ENCODE peak calls at places on chromosomes 3 and 15, in five cellular contexts. One of them, this sample, is unnamed. For H3K4me1, the result is how much of the 10 kb centered on the place peaks cover.

GRCh38 chr15:96408591-96409183 is 78.2 kb downstream of the NR2F2 start:
- DNase-seq in IMR-90: no peak
- DNase-seq in neural progenitor cell: no peak
- DNase-seq in PC-9: no peak
- DNase-seq in sigmoid colon: no peak
- DNase-seq in this sample: no peak

GRCh38 chr3:179653106-179653776 is 401 bp downstream of the USP13 start:
- DNase-seq in IMR-90: peak
- DNase-seq in neural progenitor cell: peak
- DNase-seq in PC-9: peak
- DNase-seq in sigmoid colon: peak
- DNase-seq in this sample: peak

GRCh38 chr3:149554826-149555225 is 80.3 kb downstream of the TM4SF4 start:
- DNase-seq in sigmoid colon: no peak
- DNase-seq in IMR-90: peak
- DNase-seq in PC-9: peak
- DNase-seq in neural progenitor cell: no peak
- DNase-seq in this sample: peak

GRCh38 chr3:94440767-94441493 is 378.1 kb downstream of the NSUN3 start:
- DNase-seq in neural progenitor cell: no peak
- DNase-seq in IMR-90: peak
- DNase-seq in sigmoid colon: no peak
- DNase-seq in PC-9: no peak
- DNase-seq in this sample: no peak

GRCh38 chr3:65005481-65005880 is 317.7 kb upstream of the ADAMTS9 start:
- DNase-seq in sigmoid colon: no peak
- DNase-seq in IMR-90: peak
- DNase-seq in neural progenitor cell: no peak
- DNase-seq in PC-9: no peak
- DNase-seq in this sample: no peak

GRCh38 chr15:75348034-75348562 is 1.3 kb downstream of the NEIL1 start:
- DNase-seq in neural progenitor cell: peak
- DNase-seq in IMR-90: no peak
- DNase-seq in PC-9: no peak
- DNase-seq in sigmoid colon: no peak
- DNase-seq in this sample: no peak

GRCh38 chr15:72033711-72034110 is 84.2 kb downstream of the MYO9A start:
- DNase-seq in PC-9: no peak
- DNase-seq in IMR-90: peak
- DNase-seq in neural progenitor cell: no peak
- DNase-seq in sigmoid colon: no peak
- DNase-seq in this sample: no peak

GRCh38 chr3:132347095-132347494 is 29.9 kb downstream of the ACP3 start:
- DNase-seq in sigmoid colon: no peak
- DNase-seq in PC-9: peak
- DNase-seq in IMR-90: no peak
- DNase-seq in neural progenitor cell: no peak
- DNase-seq in this sample: no peak

GRCh38 chr15:28098766-28099554 is at the start of gene OCA2:
- DNase-seq in IMR-90: peak
- DNase-seq in PC-9: no peak
- DNase-seq in sigmoid colon: peak
- DNase-seq in neural progenitor cell: peak
- DNase-seq in this sample: peak

GRCh38 chr3:65888980-65889706 is 149.6 kb downstream of the MAGI1 start:
- DNase-seq in neural progenitor cell: no peak
- DNase-seq in sigmoid colon: no peak
- DNase-seq in IMR-90: peak
- DNase-seq in PC-9: peak
- DNase-seq in this sample: no peak

GRCh38 chr15:31792611-31793199 is 237.6 kb upstream of the CHRNA7 start:
- DNase-seq in neural progenitor cell: no peak
- DNase-seq in IMR-90: no peak
- DNase-seq in sigmoid colon: no peak
- DNase-seq in PC-9: no peak
- DNase-seq in this sample: no peak

GRCh38 chr3:13650210-13651056 is 101.5 kb downstream of the FBLN2 start:
- DNase-seq in IMR-90: peak
- DNase-seq in neural progenitor cell: peak
- DNase-seq in sigmoid colon: peak
- DNase-seq in PC-9: no peak
- DNase-seq in this sample: peak

GRCh38 chr15:53918180-53919079 is 59.8 kb upstream of the UNC13C start:
- DNase-seq in PC-9: no peak
- DNase-seq in neural progenitor cell: peak
- DNase-seq in IMR-90: no peak
- DNase-seq in sigmoid colon: no peak
- DNase-seq in this sample: no peak

GRCh38 chr3:62481972-62482371 is 108.6 kb upstream of the FEZF2 start:
- DNase-seq in sigmoid colon: no peak
- DNase-seq in IMR-90: no peak
- DNase-seq in neural progenitor cell: no peak
- DNase-seq in PC-9: no peak
- DNase-seq in this sample: no peak

GRCh38 chr15:22954326-22954725 is 25.8 kb downstream of the CYFIP1 start:
- DNase-seq in IMR-90: no peak
- DNase-seq in PC-9: no peak
- DNase-seq in neural progenitor cell: no peak
- DNase-seq in sigmoid colon: peak
- DNase-seq in this sample: no peak

GRCh38 chr3:71541313-71541712 is 42.2 kb downstream of the FOXP1 start:
- DNase-seq in PC-9: no peak
- DNase-seq in IMR-90: peak
- DNase-seq in neural progenitor cell: no peak
- DNase-seq in sigmoid colon: no peak
- DNase-seq in this sample: no peak

GRCh38 chr3:11603628-11604027 is 40.1 kb downstream of the VGLL4 start:
- DNase-seq in IMR-90: peak
- DNase-seq in sigmoid colon: peak
- DNase-seq in neural progenitor cell: no peak
- DNase-seq in PC-9: no peak
- DNase-seq in this sample: no peak

GRCh38 chr3:2024037-2024436 is 74.6 kb upstream of the CNTN4 start:
- DNase-seq in neural progenitor cell: no peak
- DNase-seq in IMR-90: no peak
- DNase-seq in PC-9: no peak
- DNase-seq in sigmoid colon: no peak
- DNase-seq in this sample: no peak

GRCh38 chr15:58247803-58248503 is 109.8 kb downstream of the AQP9 start:
- DNase-seq in IMR-90: peak
- DNase-seq in PC-9: no peak
- DNase-seq in neural progenitor cell: no peak
- DNase-seq in sigmoid colon: no peak
- DNase-seq in this sample: peak

GRCh38 chr3:153463895-153464294 is 301.9 kb downstream of the RAP2B start:
- DNase-seq in sigmoid colon: no peak
- DNase-seq in IMR-90: no peak
- DNase-seq in PC-9: no peak
- DNase-seq in neural progenitor cell: no peak
- DNase-seq in this sample: no peak

GRCh38 chr15:73631915-73632669 is 1.1 kb downstream of the NPTN start:
- DNase-seq in neural progenitor cell: peak
- DNase-seq in PC-9: no peak
- DNase-seq in IMR-90: peak
- DNase-seq in sigmoid colon: peak
- DNase-seq in this sample: peak

GRCh38 chr15:73924258-73924921 is 1.9 kb upstream of the LOXL1 start:
- DNase-seq in neural progenitor cell: peak
- DNase-seq in PC-9: peak
- DNase-seq in sigmoid colon: no peak
- DNase-seq in IMR-90: peak
- DNase-seq in this sample: no peak

GRCh38 chr3:142931222-142931621 is 32.3 kb downstream of the PAQR9 start:
- DNase-seq in IMR-90: no peak
- DNase-seq in sigmoid colon: no peak
- DNase-seq in neural progenitor cell: no peak
- DNase-seq in PC-9: no peak
- DNase-seq in this sample: no peak

GRCh38 chr3:31880020-31880419 is 101.0 kb downstream of the OSBPL10 start:
- DNase-seq in sigmoid colon: no peak
- DNase-seq in IMR-90: peak
- DNase-seq in neural progenitor cell: no peak
- DNase-seq in PC-9: no peak
- DNase-seq in this sample: no peak
- TF ChIP-seq CTCF in sigmoid colon: no peak
- TF ChIP-seq CTCF in IMR-90: no peak
- TF ChIP-seq CTCF in neural progenitor cell: no peak
- TF ChIP-seq CTCF in PC-9: no peak
- TF ChIP-seq CTCF in this sample: no peak

DNA sequence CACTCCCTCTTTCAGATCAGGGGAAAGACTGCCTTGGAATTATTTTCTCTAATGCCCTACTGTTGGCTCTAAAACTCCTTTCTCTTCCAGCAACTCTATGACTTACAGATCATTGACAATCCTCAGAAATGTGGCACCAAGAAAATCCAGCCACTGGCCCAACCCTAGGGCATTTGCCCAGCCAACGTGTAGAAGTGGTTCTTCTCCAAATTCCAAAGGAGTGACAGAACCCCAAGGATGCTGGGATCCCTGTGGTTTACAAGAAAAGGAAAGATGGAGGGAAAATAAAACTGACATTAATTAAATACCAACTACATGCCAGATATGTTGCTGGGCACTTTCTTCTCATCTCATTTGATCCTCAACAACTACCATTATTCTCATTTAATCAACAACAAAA is 216.0 kb downstream of the NTRK3 start:
- DNase-seq in IMR-90: no peak
- DNase-seq in neural progenitor cell: no peak
- DNase-seq in sigmoid colon: no peak
- DNase-seq in PC-9: no peak
- DNase-seq in this sample: no peak
- H3K4me1 ChIP-seq in IMR-90: under half
- H3K4me1 ChIP-seq in neural progenitor cell: under half
- H3K4me1 ChIP-seq in sigmoid colon: under half
- H3K4me1 ChIP-seq in PC-9: under half
- H3K4me1 ChIP-seq in this sample: under half

GRCh38 chr3:121975702-121976302 is 46.2 kb downstream of the ILDR1 start:
- DNase-seq in sigmoid colon: no peak
- DNase-seq in PC-9: no peak
- DNase-seq in neural progenitor cell: no peak
- DNase-seq in IMR-90: no peak
- DNase-seq in this sample: no peak
- TF ChIP-seq CTCF in sigmoid colon: no peak
- TF ChIP-seq CTCF in PC-9: no peak
- TF ChIP-seq CTCF in neural progenitor cell: no peak
- TF ChIP-seq CTCF in IMR-90: no peak
- TF ChIP-seq CTCF in this sample: no peak

GRCh38 chr15:41791547-41791937 is 17.3 kb downstream of the MAPKBP1 start:
- DNase-seq in sigmoid colon: no peak
- DNase-seq in neural progenitor cell: no peak
- DNase-seq in IMR-90: no peak
- DNase-seq in PC-9: no peak
- DNase-seq in this sample: no peak

GRCh38 chr15:41790169-41790568 is 15.9 kb downstream of the MAPKBP1 start:
- DNase-seq in neural progenitor cell: no peak
- DNase-seq in sigmoid colon: no peak
- DNase-seq in IMR-90: no peak
- DNase-seq in PC-9: no peak
- DNase-seq in this sample: no peak

GRCh38 chr15:41791970-41792637 is 17.8 kb downstream of the MAPKBP1 start:
- DNase-seq in PC-9: no peak
- DNase-seq in sigmoid colon: no peak
- DNase-seq in neural progenitor cell: no peak
- DNase-seq in IMR-90: no peak
- DNase-seq in this sample: no peak

GRCh38 chr15:41789662-41790061 is 15.4 kb downstream of the MAPKBP1 start:
- DNase-seq in PC-9: no peak
- DNase-seq in neural progenitor cell: no peak
- DNase-seq in sigmoid colon: no peak
- DNase-seq in IMR-90: no peak
- DNase-seq in this sample: no peak

DNA sequence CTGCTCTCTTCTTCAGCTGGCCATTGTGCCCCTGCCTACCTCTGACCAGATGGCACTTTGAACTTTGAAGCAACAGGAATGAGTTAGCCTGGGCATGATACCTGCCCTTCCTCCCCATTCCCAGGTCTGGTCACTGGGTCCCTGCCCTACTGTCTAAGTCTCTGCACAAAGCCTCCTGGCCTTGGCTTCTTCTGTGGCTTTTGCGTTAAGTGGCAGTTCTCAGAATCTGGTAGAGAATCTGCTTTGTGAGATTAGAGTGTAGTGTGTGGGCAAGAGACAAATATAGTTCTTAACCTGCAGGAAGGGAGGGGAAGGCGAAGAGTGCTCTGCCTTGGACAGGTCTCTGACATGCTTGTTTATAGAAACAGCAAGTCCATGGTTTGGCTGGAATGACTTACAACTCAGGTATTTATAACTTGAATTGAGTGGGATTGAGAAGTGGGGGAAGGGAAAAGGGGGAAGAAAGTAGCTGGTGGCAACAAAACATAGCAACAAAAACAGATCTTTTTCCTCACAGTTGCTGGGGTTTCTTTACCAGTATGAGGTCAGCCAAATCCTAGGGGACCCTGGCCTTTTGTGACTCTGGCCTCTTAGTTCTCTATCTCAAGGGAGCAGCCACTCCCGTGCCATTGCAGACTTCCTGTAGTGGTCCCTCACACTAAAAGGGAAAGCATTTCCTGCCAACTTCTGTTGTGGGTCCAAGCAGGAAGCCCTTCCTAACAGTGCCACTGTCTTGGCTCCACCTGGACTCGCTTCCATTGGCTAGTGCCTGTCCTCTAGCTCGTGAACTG is 16.7 kb downstream of the MAPKBP1 start:
- DNase-seq in IMR-90: peak
- DNase-seq in PC-9: peak
- DNase-seq in neural progenitor cell: no peak
- DNase-seq in sigmoid colon: no peak
- DNase-seq in this sample: no peak
- H3K4me1 ChIP-seq in IMR-90: under half
- H3K4me1 ChIP-seq in PC-9: under half
- H3K4me1 ChIP-seq in neural progenitor cell: under half
- H3K4me1 ChIP-seq in sigmoid colon: under half
- H3K4me1 ChIP-seq in this sample: under half

GRCh38 chr3:47851888-47852603 is 49.1 kb downstream of the DHX30 start:
- DNase-seq in neural progenitor cell: no peak
- DNase-seq in sigmoid colon: no peak
- DNase-seq in IMR-90: no peak
- DNase-seq in PC-9: no peak
- DNase-seq in this sample: no peak

GRCh38 chr3:47848599-47849117 is 45.7 kb downstream of the DHX30 start:
- DNase-seq in IMR-90: no peak
- DNase-seq in PC-9: no peak
- DNase-seq in neural progenitor cell: no peak
- DNase-seq in sigmoid colon: no peak
- DNase-seq in this sample: no peak

GRCh38 chr3:47850803-47851417 is 48.0 kb downstream of the DHX30 start:
- DNase-seq in sigmoid colon: no peak
- DNase-seq in IMR-90: no peak
- DNase-seq in PC-9: no peak
- DNase-seq in neural progenitor cell: no peak
- DNase-seq in this sample: no peak

GRCh38 chr3:47849186-47850061 is 46.5 kb downstream of the DHX30 start:
- DNase-seq in PC-9: no peak
- DNase-seq in IMR-90: no peak
- DNase-seq in sigmoid colon: no peak
- DNase-seq in neural progenitor cell: no peak
- DNase-seq in this sample: no peak

GRCh38 chr3:47850062-47850802 is 47.3 kb downstream of the DHX30 start:
- DNase-seq in neural progenitor cell: peak
- DNase-seq in sigmoid colon: no peak
- DNase-seq in PC-9: no peak
- DNase-seq in IMR-90: peak
- DNase-seq in this sample: no peak
- TF ChIP-seq CTCF in neural progenitor cell: peak
- TF ChIP-seq CTCF in sigmoid colon: peak
- TF ChIP-seq CTCF in PC-9: peak
- TF ChIP-seq CTCF in IMR-90: peak
- TF ChIP-seq CTCF in this sample: no peak

GRCh38 chr3:46097691-46098241 is 70.5 kb upstream of the XCR1 start:
- DNase-seq in neural progenitor cell: no peak
- DNase-seq in PC-9: peak
- DNase-seq in IMR-90: peak
- DNase-seq in sigmoid colon: peak
- DNase-seq in this sample: no peak
- H3K4me1 ChIP-seq in neural progenitor cell: under half
- H3K4me1 ChIP-seq in PC-9: under half
- H3K4me1 ChIP-seq in IMR-90: under half
- H3K4me1 ChIP-seq in sigmoid colon: under half
- H3K4me1 ChIP-seq in this sample: under half

This sample was measured in colonic mucosa.